ENCODE peak calls at places on chromosomes 11 and 22, in five cellular contexts. R is cardiac muscle cell, H is H7, C is IMR-90, E is uterus. A is an unnamed sample.

GRCh38 chr11:61061081-61061826 is 41.0 kb upstream of the CD5 start:
- DNase-seq in H (no peak), E (no peak), C (no peak), R (no peak), A (peak; percentile 23)

GRCh38 chr11:88447285-88447684 is 109.7 kb upstream of the CTSC start:
- DNase-seq in H (no peak), E (no peak), R (no peak), C (no peak), A (no peak)

GRCh38 chr11:120384476-120384875 is 48.3 kb downstream of the ARHGEF12 start:
- DNase-seq in C (no peak), H (no peak), E (no peak), R (no peak), A (no peak)

GRCh38 chr11:68043349-68044144 is 4.7 kb downstream of the TCIRG1 start:
- DNase-seq in C (peak; percentile 66), H (peak; percentile 78), E (peak; percentile 62), R (no peak), A (no peak)

GRCh38 chr11:128613300-128613995 is 26.1 kb upstream of the ETS1 start:
- DNase-seq in E (no peak), C (no peak), H (no peak), R (no peak), A (no peak)

GRCh38 chr11:118649941-118650340 is 29.5 kb downstream of the TREH start:
- DNase-seq in C (no peak), H (no peak), E (no peak), R (no peak), A (no peak)

GRCh38 chr11:110169738-110170137 is 76.5 kb downstream of the ZC3H12C start:
- DNase-seq in E (no peak), R (no peak), H (no peak), C (no peak), A (no peak)

GRCh38 chr22:19607198-19608113 is 83.2 kb upstream of the CLDN5 start:
- DNase-seq in C (peak; percentile 8), H (peak; percentile 80), E (peak; percentile 68), R (no peak), A (peak; percentile 77)

GRCh38 chr11:64687204-64687603 is 35.8 kb downstream of the NRXN2 start:
- DNase-seq in C (no peak), R (no peak), E (no peak), H (no peak), A (no peak)

GRCh38 chr11:57300785-57301184 is 24.0 kb downstream of the TNKS1BP1 start:
- DNase-seq in C (no peak), H (no peak), R (no peak), E (no peak), A (no peak)

GRCh38 chr11:57325735-57326048 is 940 bp upstream of the TNKS1BP1 start:
- DNase-seq in R (no peak), E (peak; percentile 71), H (no peak), C (no peak), A (no peak)

GRCh38 chr11:84871116-84871515 is 756.0 kb downstream of the DLG2 start:
- DNase-seq in C (no peak), E (no peak), R (no peak), H (no peak), A (no peak)

GRCh38 chr22:48855593-48856307 is 971.9 kb downstream of the BRD1 start:
- DNase-seq in R (no peak), C (no peak), E (no peak), H (peak; percentile 10), A (no peak)

GRCh38 chr11:87417951-87418350 is 380.2 kb downstream of the TMEM135 start:
- DNase-seq in H (no peak), C (no peak), E (no peak), R (no peak), A (no peak)

GRCh38 chr11:133509924-133510697 is 22.2 kb downstream of the OPCML start:
- DNase-seq in H (peak; percentile 68), C (no peak), E (no peak), R (no peak), A (no peak)

GRCh38 chr11:109071712-109072524 is 350.1 kb upstream of the C11orf87 start:
- DNase-seq in H (no peak), R (no peak), C (peak; percentile 46), E (peak; percentile 57), A (peak; percentile 69)

GRCh38 chr11:116311141-116311540 is 461.6 kb downstream of the BUD13 start:
- DNase-seq in H (no peak), C (no peak), R (no peak), E (no peak), A (no peak)

GRCh38 chr11:111836766-111837165 is 34.6 kb downstream of the ALG9 start:
- DNase-seq in C (peak; percentile 52), H (no peak), R (no peak), E (no peak), A (no peak)

GRCh38 chr11:71146846-71147245 is 105.5 kb downstream of the SHANK2 start:
- DNase-seq in H (peak; percentile 48), C (no peak), R (no peak), E (no peak), A (no peak)

GRCh38 chr22:50482107-50483074 is 1.0 kb downstream of the ADM2 start:
- DNase-seq in C (no peak), R (no peak), H (peak; percentile 88), E (no peak), A (no peak)

GRCh38 chr11:31812392-31813241 is 1.5 kb upstream of the PAX6 start:
- DNase-seq in E (no peak), H (peak; percentile 83), R (no peak), C (no peak), A (no peak)

GRCh38 chr22:47043835-47044721 is 281.6 kb downstream of the TBC1D22A start:
- DNase-seq in E (no peak), R (no peak), H (peak; percentile 89), C (peak; percentile 54), A (no peak)

GRCh38 chr11:70142171-70142875 is 60.8 kb upstream of the FADD start:
- DNase-seq in C (no peak), H (peak; percentile 83), R (no peak), E (no peak), A (peak; percentile 52)
- H3K4me3 ChIP-seq in C (no peak overlapping the region), H (no peak overlapping the region), R (no peak overlapping the region), E (no peak overlapping the region), A (no peak overlapping the region)

DNA sequence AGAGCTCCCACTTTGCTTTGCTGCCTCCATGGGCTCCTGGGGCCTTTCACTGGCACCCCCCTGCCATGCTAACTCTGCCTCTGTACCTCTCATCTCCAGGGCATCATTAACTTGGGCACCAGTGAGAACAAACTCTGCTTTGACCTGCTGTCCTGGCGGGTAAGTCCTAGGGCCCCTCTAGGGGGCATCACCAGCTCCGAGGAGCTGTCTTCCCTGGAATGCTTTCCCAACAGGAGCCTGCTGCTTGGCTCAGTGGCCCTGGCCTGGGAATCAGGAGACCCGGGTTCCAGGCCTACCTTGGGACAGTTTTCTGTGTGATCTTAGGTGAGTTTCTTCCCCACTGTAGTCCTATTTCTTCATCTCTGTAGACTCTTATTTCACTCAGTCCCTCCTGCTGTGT is 5.1 kb downstream of the ACCS start:
- DNase-seq in R (no peak), E (no peak), H (peak; percentile 78), C (no peak), A (no peak)
- H3K4me3 ChIP-seq in R (no peak overlapping the region), E (no peak overlapping the region), H (no peak overlapping the region), C (no peak overlapping the region), A (no peak overlapping the region)

DNA sequence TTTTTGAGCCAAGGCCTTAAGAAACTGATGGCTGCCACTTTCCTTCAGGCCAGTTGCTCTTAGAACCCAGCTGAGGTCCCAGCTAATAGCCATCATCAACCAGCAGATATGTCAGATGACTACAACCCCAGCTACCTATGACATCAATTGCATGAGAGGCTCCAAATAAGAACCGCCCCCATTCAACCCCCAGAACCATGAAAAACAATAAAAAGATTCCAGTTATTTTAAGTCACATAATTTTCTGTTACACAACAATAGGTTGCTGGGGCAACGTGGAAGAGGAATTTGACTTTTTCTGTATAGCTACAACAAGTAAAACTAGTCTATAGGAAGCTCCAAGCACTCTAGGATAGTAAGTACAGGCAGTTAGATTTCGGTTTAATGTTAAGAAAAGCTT is 216.3 kb upstream of the MTNR1B start:
- DNase-seq in H (no peak), R (no peak), E (no peak), C (no peak), A (no peak)
- H3K4me3 ChIP-seq in H (no peak overlapping the region), R (no peak overlapping the region), E (no peak overlapping the region), C (no peak overlapping the region), A (no peak overlapping the region)

DNA sequence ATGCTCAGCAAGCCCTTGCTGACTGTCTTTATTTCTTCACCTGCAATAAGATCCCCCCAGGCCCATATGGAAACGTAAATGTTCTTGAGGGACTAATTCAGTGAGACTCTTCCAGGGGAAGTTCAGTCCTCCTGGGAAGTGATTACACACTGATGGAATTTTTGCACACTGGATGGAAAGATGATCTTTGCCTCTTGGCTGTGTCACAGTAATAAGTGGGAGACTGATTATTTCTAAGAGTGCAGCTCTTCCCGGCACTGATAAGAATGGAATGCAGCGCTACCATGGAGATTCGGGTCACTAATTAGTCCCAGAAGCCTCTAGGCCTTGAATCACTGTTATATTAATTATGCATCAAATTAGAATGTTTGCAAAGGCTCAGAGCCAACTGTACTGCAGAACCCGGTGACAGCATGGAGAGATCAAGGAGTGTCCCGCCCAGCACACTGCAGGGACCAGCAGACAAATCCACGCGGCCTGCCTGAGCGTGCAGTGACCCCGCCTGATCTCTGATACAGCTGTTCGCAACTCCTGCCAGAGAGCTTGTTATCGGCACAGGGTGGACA is 178.3 kb downstream of the SNX19 start:
- DNase-seq in H (no peak), C (peak; percentile 89), R (peak; percentile 45), E (peak; percentile 34), A (no peak)
- H3K4me3 ChIP-seq in H (no peak overlapping the region), C (peak overlapping the region; percentile 0), R (no peak overlapping the region), E (no peak overlapping the region), A (no peak overlapping the region)

GRCh38 chr11:9153651-9154050 is 62.3 kb upstream of the SCUBE2 start:
- DNase-seq in R (no peak), H (no peak), C (no peak), E (no peak), A (no peak)

GRCh38 chr11:9150944-9151343 is 59.5 kb upstream of the SCUBE2 start:
- DNase-seq in C (peak; percentile 39), E (no peak), R (no peak), H (no peak), A (no peak)

GRCh38 chr11:9148727-9149126 is 57.3 kb upstream of the SCUBE2 start:
- DNase-seq in H (no peak), R (no peak), E (no peak), C (no peak), A (no peak)

GRCh38 chr11:9150501-9150900 is 59.1 kb upstream of the SCUBE2 start:
- DNase-seq in E (no peak), R (no peak), H (no peak), C (peak; percentile 95), A (no peak)

GRCh38 chr11:9151631-9152030 is 60.2 kb upstream of the SCUBE2 start:
- DNase-seq in E (no peak), H (no peak), R (no peak), C (no peak), A (no peak)
- H3K4me3 ChIP-seq in E (no peak overlapping the region), H (no peak overlapping the region), R (no peak overlapping the region), C (no peak overlapping the region), A (no peak overlapping the region)